ENCODE peak calls at places on chromosomes 13 and 19, in six cellular contexts. U is AG08396; B is AG04450; S is CD8-positive, alpha-beta T cell; K is activated T-helper 1 cell treated with anti-CD3 and anti-CD28 coated beads, Interleukin-2, amount 50 U/mL, for 16 hours; Q is substantia nigra. J is an unnamed sample.

GRCh38 chr19:16070366-16070990 is 5.8 kb upstream of the TPM4 start:
- DNase-seq in U (no peak), Q (no peak), S (peak), K (peak), B (no peak), J (no peak)

GRCh38 chr13:47211106-47211505 is 314.3 kb upstream of the HTR2A start:
- DNase-seq in S (no peak), B (no peak), Q (no peak), U (no peak), K (no peak), J (no peak)

GRCh38 chr19:48718711-48719231 is 754 bp downstream of the MAMSTR start:
- DNase-seq in K (no peak), U (no peak), B (no peak), S (no peak), Q (no peak), J (no peak)

GRCh38 chr13:73259061-73259908 is 200.5 kb downstream of the KLF5 start:
- DNase-seq in S (no peak), B (peak), Q (no peak), U (no peak), K (no peak), J (no peak)

GRCh38 chr19:1651548-1652394 is 644 bp downstream of the TCF3 start:
- DNase-seq in S (peak), K (no peak), U (peak), B (no peak), Q (no peak), J (no peak)

GRCh38 chr13:44576396-44577235 is 486 bp upstream of the TSC22D1 start:
- DNase-seq in S (peak), B (no peak), U (peak), Q (peak), K (peak), J (no peak)

GRCh38 chr13:98326274-98326673 is 149.2 kb upstream of the RNF113B start:
- DNase-seq in U (no peak), Q (no peak), B (no peak), K (no peak), S (no peak), J (no peak)

GRCh38 chr13:114288157-114288591 is 6.8 kb downstream of the UPF3A start:
- DNase-seq in Q (no peak), U (no peak), K (no peak), S (no peak), B (no peak), J (no peak)

GRCh38 chr13:19618925-19619324 is 14.5 kb upstream of the MPHOSPH8 start:
- DNase-seq in K (no peak), S (no peak), B (no peak), U (peak), Q (no peak), J (no peak)